ENCODE peak calls at places on chromosomes 11 and 22, in nine cellular contexts. V, P, G, B, Z, K, U, M and S are unnamed samples. For H3K4me1 and H3K36me3, the result is how much of the 10 kb centered on the place peaks cover.

GRCh38 chr11:112693781-112694180 is 267.4 kb upstream of the NCAM1 start:
- DNase-seq in V (no peak), P (no peak), G (no peak), B (no peak), Z (no peak), K (no peak), U (no peak), M (no peak), S (no peak)

GRCh38 chr22:45884201-45885067 is 92.5 kb downstream of the WNT7B start:
- DNase-seq in V (no peak), P (peak), G (no peak), B (no peak), Z (peak), K (no peak), U (peak), M (no peak), S (peak)

GRCh38 chr11:75403037-75403436 is 3.7 kb downstream of the RPS3 start:
- DNase-seq in V (no peak), P (no peak), G (no peak), B (no peak), Z (no peak), K (no peak), U (no peak), M (no peak), S (no peak)

GRCh38 chr11:6099577-6099976 is 7.9 kb upstream of the OR56B4 start:
- DNase-seq in V (no peak), P (no peak), G (no peak), B (no peak), Z (no peak), K (no peak), U (no peak), M (no peak), S (no peak)

GRCh38 chr11:96267001-96267489 is 76.0 kb downstream of the MAML2 start:
- DNase-seq in V (no peak), P (no peak), G (no peak), B (no peak), Z (no peak), K (no peak), U (no peak), M (no peak), S (no peak)

GRCh38 chr11:70108250-70108649 is 30.1 kb downstream of the ANO1 start:
- DNase-seq in V (peak), P (no peak), G (no peak), B (peak), Z (no peak), K (no peak), U (peak), M (peak), S (no peak)

GRCh38 chr11:119615003-119615878 is 113.8 kb downstream of the NECTIN1 start:
- DNase-seq in V (peak), P (no peak), G (no peak), B (no peak), Z (no peak), K (no peak), U (peak), M (peak), S (no peak)

GRCh38 chr11:83007909-83008580 is 63.7 kb downstream of the RAB30 start:
- DNase-seq in V (no peak), P (peak), G (no peak), B (peak), Z (peak), K (peak), U (peak), M (peak), S (peak)

GRCh38 chr11:129726179-129726578 is 89.5 kb upstream of the TMEM45B start:
- DNase-seq in V (no peak), P (no peak), G (no peak), B (no peak), Z (no peak), K (no peak), U (no peak), M (no peak), S (no peak)

GRCh38 chr22:44723801-44724200 is 21.8 kb downstream of the PRR5 start:
- DNase-seq in V (peak), P (no peak), G (no peak), B (no peak), Z (peak), K (no peak), U (peak), M (no peak), S (no peak)

GRCh38 chr11:108870373-108871020 is 205.6 kb downstream of the DDX10 start:
- DNase-seq in V (peak), P (no peak), G (no peak), B (no peak), Z (no peak), K (no peak), U (peak), M (peak), S (no peak)

GRCh38 chr11:117315285-117316196 is 515 bp downstream of the BACE1 start:
- DNase-seq in V (no peak), P (peak), G (no peak), B (no peak), Z (no peak), K (no peak), U (no peak), M (no peak), S (no peak)

GRCh38 chr11:73402834-73403185 is 26.6 kb downstream of the RELT start:
- DNase-seq in V (no peak), P (no peak), G (no peak), B (no peak), Z (no peak), K (no peak), U (no peak), M (no peak), S (no peak)

GRCh38 chr11:67468056-67468455 is 995 bp downstream of the TMEM134 start:
- DNase-seq in V (no peak), P (peak), G (no peak), B (no peak), Z (peak), K (peak), U (no peak), M (peak), S (peak)

DNA sequence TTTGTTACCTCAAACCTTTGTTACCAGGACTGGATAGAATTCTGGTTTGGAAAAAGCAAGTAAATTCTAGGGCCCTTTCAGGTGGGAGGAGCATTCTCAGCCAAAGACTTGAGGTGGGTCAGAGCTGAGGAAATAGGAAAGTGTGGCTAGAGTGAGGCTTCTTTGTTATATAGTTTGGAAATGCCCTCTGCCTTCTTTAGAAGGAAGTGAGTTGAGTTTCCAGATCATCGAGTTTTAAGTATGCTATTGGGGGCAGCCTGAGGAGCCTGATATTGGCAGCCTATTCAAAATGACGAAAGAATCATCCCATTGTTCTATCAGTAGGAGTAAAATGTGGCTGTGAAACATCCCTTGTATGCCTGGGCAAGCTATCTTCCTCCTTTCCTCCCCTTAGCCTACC is 134.1 kb downstream of the ARHGAP42 start:
- DNase-seq in V (no peak), P (no peak), G (no peak), B (peak), Z (no peak), K (no peak), U (peak), M (no peak), S (no peak)
- H3K4me1 ChIP-seq in V (under half), P (under half), G (under half), B (under half), Z (under half), K (under half), U (half or more), M (under half), S (under half)

GRCh38 chr11:33830903-33831648 is 56.8 kb upstream of the FBXO3 start:
- DNase-seq in V (no peak), P (no peak), G (no peak), B (no peak), Z (no peak), K (no peak), U (no peak), M (no peak), S (no peak)

GRCh38 chr11:33832676-33833075 is 58.4 kb upstream of the FBXO3 start:
- DNase-seq in V (no peak), P (no peak), G (no peak), B (no peak), Z (no peak), K (no peak), U (no peak), M (no peak), S (no peak)

GRCh38 chr11:33829430-33830141 is 55.3 kb upstream of the FBXO3 start:
- DNase-seq in V (peak), P (no peak), G (peak), B (peak), Z (peak), K (peak), U (peak), M (peak), S (no peak)

GRCh38 chr11:33835143-33835878 is 56.6 kb downstream of the LMO2 start:
- DNase-seq in V (peak), P (no peak), G (no peak), B (no peak), Z (peak), K (no peak), U (peak), M (peak), S (no peak)
- H3K4me3 ChIP-seq in V (no peak), P (no peak), G (no peak), B (no peak), Z (no peak), K (no peak), U (no peak), M (no peak), S (no peak)

DNA sequence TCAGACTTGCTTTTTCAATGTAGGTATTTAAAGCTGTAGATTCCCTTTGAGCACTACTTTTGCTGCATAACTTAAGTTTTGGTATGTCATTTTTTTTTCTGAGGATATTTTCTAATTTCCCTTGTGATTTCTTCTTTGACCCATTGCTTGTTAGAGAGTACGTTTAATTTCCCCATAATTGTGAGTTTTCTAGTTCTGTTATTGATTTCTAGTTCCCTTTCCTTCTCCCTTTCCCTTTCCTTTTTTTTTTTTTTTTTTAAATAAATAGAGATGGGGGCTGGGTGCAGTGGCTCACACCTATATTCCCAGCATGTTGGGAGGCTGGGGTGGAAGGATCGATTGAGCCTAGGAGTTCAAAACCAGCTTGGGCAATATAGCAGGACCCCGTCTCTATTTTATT is 30.8 kb downstream of the UBE2L3 start:
- DNase-seq in V (no peak), P (no peak), G (no peak), B (no peak), Z (no peak), K (no peak), U (no peak), M (no peak), S (no peak)
- H3K36me3 ChIP-seq in V (under half), P (under half), G (under half), B (under half), Z (under half), K (under half), U (under half), M (under half), S (under half)

GRCh38 chr11:76665921-76666351 is 4.6 kb downstream of the LRRC32 start:
- DNase-seq in V (no peak), P (peak), G (no peak), B (no peak), Z (peak), K (peak), U (no peak), M (no peak), S (peak)
- H3K4me1 ChIP-seq in V (under half), P (under half), G (under half), B (under half), Z (under half), K (under half), U (under half), M (under half), S (under half)